ENCODE peak calls at places on chromosomes 3 and 15, in nine cellular contexts. W, B, A, T, H, Q, J, V and U are unnamed samples.

GRCh38 chr15:29092376-29093064 is 177.1 kb downstream of the NSMCE3 start:
- DNase-seq in W (no peak), B (no peak), H (peak), Q (no peak), J (no peak), A (no peak), T (no peak), V (no peak), U (no peak)

GRCh38 chr15:80999623-81000036 is 1.1 kb upstream of the TLNRD1 start:
- DNase-seq in H (no peak), J (no peak), B (no peak), A (peak), V (peak), Q (no peak), T (no peak), W (no peak), U (no peak)

GRCh38 chr3:46632792-46633191 is 20.5 kb downstream of the FAM240A start:
- DNase-seq in W (no peak), A (no peak), Q (no peak), H (no peak), V (no peak), B (peak), T (no peak), J (peak), U (peak)

GRCh38 chr3:107404727-107405519 is 27.7 kb downstream of the CCDC54 start:
- DNase-seq in B (peak), Q (peak), A (no peak), H (no peak), T (no peak), V (no peak), J (peak), W (peak), U (peak)

GRCh38 chr15:79535536-79535935 is 103.4 kb downstream of the MINAR1 start:
- DNase-seq in V (no peak), T (no peak), B (no peak), H (no peak), A (no peak), W (peak), Q (no peak), J (no peak), U (no peak)

GRCh38 chr3:186213946-186214345 is 105.1 kb upstream of the ETV5 start:
- DNase-seq in T (no peak), B (no peak), Q (no peak), W (peak), V (no peak), J (peak), H (no peak), A (no peak), U (peak)

GRCh38 chr3:135142530-135142929 is 347.5 kb downstream of the EPHB1 start:
- DNase-seq in H (no peak), W (no peak), Q (no peak), J (no peak), V (no peak), B (no peak), T (no peak), A (no peak), U (no peak)

GRCh38 chr3:156359337-156359736 is 195.6 kb downstream of the SSR3 start:
- DNase-seq in B (no peak), A (no peak), J (no peak), T (no peak), Q (no peak), W (no peak), V (no peak), H (no peak), U (no peak)

GRCh38 chr3:17431477-17432045 is 310.9 kb downstream of the TBC1D5 start:
- DNase-seq in A (no peak), V (no peak), W (no peak), T (no peak), B (peak), Q (peak), J (no peak), H (no peak), U (peak)

GRCh38 chr3:149441662-149442442 is 32.6 kb upstream of the TM4SF4 start:
- DNase-seq in H (no peak), V (no peak), B (peak), T (no peak), Q (no peak), A (no peak), J (no peak), W (peak), U (no peak)

GRCh38 chr3:168671091-168671490 is 575.4 kb upstream of the GOLIM4 start:
- DNase-seq in J (no peak), W (no peak), V (peak), A (no peak), T (no peak), Q (no peak), H (no peak), B (no peak), U (no peak)